ENCODE peak calls at places on chromosomes 3 and 15, in four cellular contexts. O, D, F and U are unnamed samples.

GRCh38 chr15:31216210-31216911 is 110.3 kb upstream of the KLF13 start:
- DNase-seq in O (peak; percentile 67), D (peak; percentile 43), F (peak; percentile 83), U (no peak)

GRCh38 chr3:186700267-186700666 is 16.9 kb upstream of the KNG1 start:
- DNase-seq in O (no peak), D (peak; percentile 29), F (no peak), U (no peak)

GRCh38 chr3:74349035-74349434 is 265.4 kb downstream of the CNTN3 start:
- DNase-seq in O (no peak), D (no peak), F (no peak), U (no peak)

GRCh38 chr3:107641572-107642307 is 119.0 kb downstream of the BBX start:
- DNase-seq in O (no peak), D (no peak), F (no peak), U (no peak)

GRCh38 chr15:63559753-63560152 is 37.4 kb upstream of the FBXL22 start:
- DNase-seq in O (no peak), D (no peak), F (no peak), U (no peak)

GRCh38 chr15:72136170-72137051 is 18.2 kb downstream of the SENP8 start:
- DNase-seq in O (no peak), D (no peak), F (no peak), U (no peak)

GRCh38 chr15:51917493-51917892 is 54.1 kb downstream of the LEO1 start:
- DNase-seq in O (no peak), D (peak; percentile 17), F (peak; percentile 50), U (no peak)

GRCh38 chr15:51861557-51862350 is 32.3 kb downstream of the TMOD3 start:
- DNase-seq in O (no peak), D (no peak), F (no peak), U (no peak)

GRCh38 chr15:35306361-35306981 is 221.4 kb upstream of the NANOGP8 start:
- DNase-seq in O (no peak), D (no peak), F (no peak), U (no peak)

GRCh38 chr15:67013696-67014095 is 51.7 kb upstream of the SMAD3 start:
- DNase-seq in O (peak; percentile 57), D (no peak), F (no peak), U (no peak)

GRCh38 chr3:179037361-179037760 is 34.2 kb downstream of the ZMAT3 start:
- DNase-seq in O (no peak), D (no peak), F (no peak), U (no peak)

GRCh38 chr15:74543583-74543982 is 2.6 kb downstream of the ARID3B start:
- DNase-seq in O (no peak), D (no peak), F (no peak), U (no peak)

GRCh38 chr3:188365184-188365583 is 211.2 kb downstream of the LPP start:
- DNase-seq in O (no peak), D (no peak), F (no peak), U (no peak)

GRCh38 chr3:12405432-12406272 is 78.6 kb upstream of the TSEN2 start:
- DNase-seq in O (no peak), D (peak; percentile 39), F (peak; percentile 99), U (no peak)

GRCh38 chr15:101049856-101050646 is 130.9 kb downstream of the LRRK1 start:
- DNase-seq in O (peak; percentile 38), D (no peak), F (no peak), U (no peak)

GRCh38 chr3:43559961-43560360 is 61.9 kb downstream of the ANO10 start:
- DNase-seq in O (no peak), D (no peak), F (no peak), U (no peak)

GRCh38 chr15:59401810-59402569 is 29.3 kb upstream of the MYO1E start:
- DNase-seq in O (no peak), D (no peak), F (no peak), U (no peak)

GRCh38 chr3:190229632-190230424 is 92.4 kb downstream of the CLDN1 start:
- DNase-seq in O (no peak), D (no peak), F (peak; percentile 21), U (no peak)

GRCh38 chr15:35740761-35741160 is 194.8 kb upstream of the DPH6 start:
- DNase-seq in O (no peak), D (no peak), F (no peak), U (no peak)

GRCh38 chr3:100159564-100160153 is 45.4 kb upstream of the FILIP1L start:
- DNase-seq in O (no peak), D (no peak), F (no peak), U (no peak)

GRCh38 chr3:37183375-37183831 is 9.0 kb upstream of the LRRFIP2 start:
- DNase-seq in O (peak; percentile 19), D (no peak), F (no peak), U (no peak)

GRCh38 chr15:26841514-26841913 is 25.3 kb upstream of the GABRA5 start:
- DNase-seq in O (no peak), D (no peak), F (no peak), U (no peak)

GRCh38 chr3:38984110-38984509 is 67.6 kb downstream of the SCN11A start:
- DNase-seq in O (no peak), D (no peak), F (no peak), U (no peak)
- TF ChIP-seq BRCA1 in O (no peak), D (no peak), F (no peak), U (no peak)

GRCh38 chr15:84942456-84942855 is 39.2 kb upstream of the PDE8A start:
- DNase-seq in O (no peak), D (no peak), F (no peak), U (no peak)
- TF ChIP-seq ATF2 in O (no peak), D (no peak), F (no peak), U (no peak)

DNA sequence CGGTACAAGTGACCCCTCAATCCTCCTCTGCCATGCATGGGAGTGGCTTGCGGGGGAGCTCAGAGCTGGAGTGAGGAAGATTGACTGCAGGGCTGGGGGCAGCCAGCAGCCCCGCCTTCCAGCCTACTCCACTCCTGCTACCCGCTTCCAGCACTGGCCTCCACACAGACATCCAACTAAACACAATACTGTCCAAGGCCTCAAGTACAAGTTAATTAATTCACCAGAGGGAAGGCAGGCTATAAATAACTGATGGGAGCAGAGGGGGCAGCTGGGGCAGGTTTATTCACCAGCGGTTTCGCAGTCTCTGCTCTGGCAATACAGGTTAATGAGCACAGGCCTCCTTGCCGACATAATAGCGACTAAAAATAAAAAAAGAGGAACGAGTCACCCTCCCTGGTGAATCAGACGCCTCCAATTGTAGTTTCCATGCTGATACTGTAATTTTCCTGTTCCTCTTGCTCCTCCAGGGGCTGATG is 166.3 kb upstream of the TLE3 start:
- DNase-seq in O (no peak), D (no peak), F (no peak), U (no peak)
- TF ChIP-seq BRCA1 in O (no peak), D (no peak), F (no peak), U (no peak)

DNA sequence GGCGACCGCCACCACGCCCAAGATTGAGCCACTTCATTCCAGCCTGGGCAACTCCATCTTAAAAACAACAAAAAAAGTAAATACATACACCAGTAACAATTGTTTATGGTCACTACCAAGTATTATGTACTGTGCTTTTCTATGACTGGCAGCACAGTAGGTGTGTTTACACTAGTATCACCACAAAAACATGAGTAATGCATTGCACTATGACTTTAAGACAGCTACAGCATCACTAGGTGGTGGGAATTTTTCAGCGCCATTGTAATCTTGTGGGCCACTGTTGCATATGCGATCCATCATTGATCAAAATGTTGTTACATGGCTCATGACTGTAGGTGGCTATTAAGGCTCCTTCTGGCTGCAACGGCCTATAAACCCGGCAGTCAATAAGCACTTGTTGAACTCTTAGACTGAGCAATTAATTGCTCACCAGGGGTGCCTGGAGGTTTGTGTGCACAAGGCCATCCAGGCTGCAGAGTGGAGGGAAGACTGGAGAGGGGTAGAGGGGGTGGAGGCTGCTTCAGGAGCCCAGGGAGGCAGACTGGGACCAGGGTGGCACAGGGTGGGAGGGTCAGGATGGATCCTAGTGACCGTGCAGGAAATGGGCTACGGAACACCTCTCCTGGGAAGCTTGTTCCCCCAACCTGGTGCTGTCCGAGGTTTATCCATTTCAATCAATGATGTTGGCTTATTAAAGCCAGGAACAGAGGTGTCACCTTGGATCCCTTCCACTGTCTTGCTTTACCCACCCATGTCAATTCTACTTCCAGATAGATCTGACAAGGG is 17.9 kb upstream of the COPG1 start:
- DNase-seq in O (no peak), D (no peak), F (no peak), U (no peak)
- TF ChIP-seq ATF2 in O (no peak), D (no peak), F (no peak), U (no peak)

GRCh38 chr3:157127831-157128767 is 31.8 kb downstream of the CCNL1 start:
- DNase-seq in O (no peak), D (no peak), F (peak; percentile 78), U (no peak)
- TF ChIP-seq BRCA1 in O (no peak), D (no peak), F (no peak), U (no peak)